ENCODE peak calls at places on chromosomes 5 and 9, in four cellular contexts. R is stimulated activated CD8-positive, alpha-beta memory T cell treated with anti-CD3 and anti-CD28 coated beads, Interleukin-2, amount 100 ng/mL, for 1 hour; G is endodermal cell; W is activated T-cell treated with anti-CD3 and anti-CD28 coated beads, Interleukin-2, amount 50 U/mL, for 24 hours. C is an unnamed sample.

GRCh38 chr5:112616812-112617547 is 120.7 kb upstream of the APC start:
- DNase-seq in R (no peak), W (no peak), G (no peak), C (no peak)

GRCh38 chr5:141692919-141693848 is 11.2 kb upstream of the ARAP3 start:
- DNase-seq in G (no peak), W (peak), R (peak), C (no peak)

GRCh38 chr9:113628621-113629020 is 165.1 kb downstream of the RGS3 start:
- DNase-seq in W (no peak), G (no peak), R (no peak), C (no peak)

GRCh38 chr5:11182441-11183080 is 421.5 kb upstream of the DAP start:
- DNase-seq in G (peak), R (no peak), W (no peak), C (peak)

GRCh38 chr5:132057498-132058255 is 2.8 kb upstream of the IL3 start:
- DNase-seq in G (peak), R (no peak), W (peak), C (peak)

GRCh38 chr5:65014769-65015168 is 246.0 kb downstream of the CWC27 start:
- DNase-seq in W (no peak), R (no peak), G (no peak), C (no peak)

GRCh38 chr9:28999057-28999456 is 1425.8 kb upstream of the C9orf72 start:
- DNase-seq in G (no peak), W (no peak), R (no peak), C (no peak)

GRCh38 chr5:134642931-134643530 is 5.6 kb upstream of the SEC24A start:
- DNase-seq in R (no peak), G (no peak), W (no peak), C (no peak)

GRCh38 chr5:154860123-154860522 is 1.7 kb downstream of the CNOT8 start:
- DNase-seq in R (no peak), G (peak), W (no peak), C (no peak)

GRCh38 chr5:8012131-8012977 is 143.4 kb downstream of the MTRR start:
- DNase-seq in G (peak), R (no peak), W (no peak), C (peak)

GRCh38 chr5:65163698-65164097 is 318.0 kb downstream of the ADAMTS6 start:
- DNase-seq in W (no peak), R (no peak), G (no peak), C (no peak)

GRCh38 chr5:76175821-76176403 is 92.7 kb downstream of the SV2C start:
- DNase-seq in G (no peak), R (no peak), W (peak), C (no peak)

GRCh38 chr9:27865031-27865438 is 291.8 kb upstream of the C9orf72 start:
- DNase-seq in R (no peak), G (no peak), W (no peak), C (no peak)

GRCh38 chr9:16871358-16872151 is 1.1 kb upstream of the BNC2 start:
- DNase-seq in R (peak), G (peak), W (no peak), C (peak)

GRCh38 chr5:54959673-54960418 is 25.5 kb downstream of the ESM1 start:
- DNase-seq in W (no peak), R (no peak), G (peak), C (peak)

GRCh38 chr5:156394642-156395393 is 67.9 kb downstream of the SGCD start:
- DNase-seq in W (no peak), R (no peak), G (no peak), C (no peak)

GRCh38 chr5:63070001-63070400 is 491.4 kb downstream of the LRRC70 start:
- DNase-seq in W (no peak), G (no peak), R (no peak), C (no peak)

GRCh38 chr9:129962889-129963703 is 79.9 kb downstream of the FNBP1 start:
- DNase-seq in W (peak), G (peak), R (peak), C (peak)

GRCh38 chr9:120265791-120266190 is 314.2 kb downstream of the CDK5RAP2 start:
- DNase-seq in R (no peak), G (no peak), W (no peak), C (no peak)

GRCh38 chr9:138066049-138066448 is 188.5 kb downstream of the CACNA1B start:
- DNase-seq in W (peak), G (peak), R (no peak), C (peak)

GRCh38 chr5:167414611-167415010 is 876.8 kb upstream of the WWC1 start:
- DNase-seq in G (no peak), R (no peak), W (no peak), C (no peak)

GRCh38 chr9:14967450-14968321 is 57.5 kb upstream of the FREM1 start:
- DNase-seq in G (no peak), R (no peak), W (no peak), C (no peak)

GRCh38 chr9:123550012-123550411 is 194.0 kb downstream of the CRB2 start:
- DNase-seq in R (no peak), W (no peak), G (peak), C (no peak)

GRCh38 chr5:111731638-111732037 is 25.4 kb downstream of the NREP start:
- DNase-seq in W (no peak), R (no peak), G (no peak), C (no peak)